ENCODE peak calls at places on chromosomes 2 and 18, in seven cellular contexts. One of them, this sample, is unnamed.

GRCh38 chr2:47043142-47043890 is 111.8 kb downstream of the STPG4 start:
- DNase-seq in brain microvascular endothelial cell: peak; percentile 94
- DNase-seq in hepatocyte: peak; percentile 69
- DNase-seq in fibroblast of lung: peak; percentile 95
- DNase-seq in GM06990: no peak
- DNase-seq in spleen: peak; percentile 82
- DNase-seq in A673: peak; percentile 50
- DNase-seq in this sample: peak; percentile 93

GRCh38 chr2:27720004-27720551 is 51.4 kb upstream of the MRPL33 start:
- DNase-seq in brain microvascular endothelial cell: peak; percentile 92
- DNase-seq in hepatocyte: peak; percentile 86
- DNase-seq in fibroblast of lung: peak; percentile 96
- DNase-seq in GM06990: no peak
- DNase-seq in spleen: no peak
- DNase-seq in A673: peak; percentile 62
- DNase-seq in this sample: peak; percentile 96

GRCh38 chr2:146388757-146389156 is 1456.1 kb upstream of the ACVR2A start:
- DNase-seq in brain microvascular endothelial cell: no peak
- DNase-seq in hepatocyte: no peak
- DNase-seq in fibroblast of lung: peak; percentile 79
- DNase-seq in GM06990: no peak
- DNase-seq in spleen: no peak
- DNase-seq in A673: peak; percentile 33
- DNase-seq in this sample: peak; percentile 2

GRCh38 chr2:241617431-241618154 is 19.4 kb downstream of the THAP4 start:
- DNase-seq in brain microvascular endothelial cell: no peak
- DNase-seq in hepatocyte: peak; percentile 43
- DNase-seq in fibroblast of lung: no peak
- DNase-seq in GM06990: no peak
- DNase-seq in spleen: peak; percentile 83
- DNase-seq in A673: peak; percentile 73
- DNase-seq in this sample: no peak

GRCh38 chr18:48816554-48816953 is 134.2 kb downstream of the SMAD7 start:
- DNase-seq in brain microvascular endothelial cell: no peak
- DNase-seq in hepatocyte: no peak
- DNase-seq in fibroblast of lung: no peak
- DNase-seq in GM06990: no peak
- DNase-seq in spleen: peak; percentile 24
- DNase-seq in A673: no peak
- DNase-seq in this sample: no peak

GRCh38 chr2:199223791-199224190 is 233.9 kb downstream of the SATB2 start:
- DNase-seq in brain microvascular endothelial cell: peak; percentile 14
- DNase-seq in hepatocyte: no peak
- DNase-seq in fibroblast of lung: peak; percentile 85
- DNase-seq in GM06990: no peak
- DNase-seq in spleen: no peak
- DNase-seq in A673: no peak
- DNase-seq in this sample: no peak

GRCh38 chr2:45288532-45288931 is 279.3 kb upstream of the SIX2 start:
- DNase-seq in brain microvascular endothelial cell: peak; percentile 81
- DNase-seq in hepatocyte: no peak
- DNase-seq in fibroblast of lung: peak; percentile 53
- DNase-seq in GM06990: no peak
- DNase-seq in spleen: no peak
- DNase-seq in A673: no peak
- DNase-seq in this sample: no peak

GRCh38 chr2:141957321-141957720 is 173.5 kb downstream of the LRP1B start:
- DNase-seq in brain microvascular endothelial cell: no peak
- DNase-seq in hepatocyte: no peak
- DNase-seq in fibroblast of lung: no peak
- DNase-seq in GM06990: no peak
- DNase-seq in spleen: no peak
- DNase-seq in A673: no peak
- DNase-seq in this sample: no peak

GRCh38 chr2:150787353-150788098 is 300.1 kb upstream of the RND3 start:
- DNase-seq in brain microvascular endothelial cell: no peak
- DNase-seq in hepatocyte: peak; percentile 13
- DNase-seq in fibroblast of lung: no peak
- DNase-seq in GM06990: no peak
- DNase-seq in spleen: no peak
- DNase-seq in A673: no peak
- DNase-seq in this sample: no peak

GRCh38 chr2:43078781-43079755 is 147.3 kb downstream of the ZFP36L2 start:
- DNase-seq in brain microvascular endothelial cell: no peak
- DNase-seq in hepatocyte: no peak
- DNase-seq in fibroblast of lung: peak; percentile 47
- DNase-seq in GM06990: no peak
- DNase-seq in spleen: peak; percentile 55
- DNase-seq in A673: no peak
- DNase-seq in this sample: no peak

GRCh38 chr2:129915303-129915840 is 64.1 kb upstream of the RAB6C start:
- DNase-seq in brain microvascular endothelial cell: no peak
- DNase-seq in hepatocyte: no peak
- DNase-seq in fibroblast of lung: no peak
- DNase-seq in GM06990: no peak
- DNase-seq in spleen: no peak
- DNase-seq in A673: no peak
- DNase-seq in this sample: no peak

GRCh38 chr2:141021109-141021508 is 1109.7 kb downstream of the LRP1B start:
- DNase-seq in brain microvascular endothelial cell: peak; percentile 29
- DNase-seq in hepatocyte: no peak
- DNase-seq in fibroblast of lung: peak; percentile 81
- DNase-seq in GM06990: no peak
- DNase-seq in spleen: no peak
- DNase-seq in A673: no peak
- DNase-seq in this sample: peak; percentile 83

GRCh38 chr2:72988041-72988440 is 70.7 kb downstream of the EMX1 start:
- DNase-seq in brain microvascular endothelial cell: no peak
- DNase-seq in hepatocyte: no peak
- DNase-seq in fibroblast of lung: no peak
- DNase-seq in GM06990: no peak
- DNase-seq in spleen: peak; percentile 31
- DNase-seq in A673: no peak
- DNase-seq in this sample: no peak

GRCh38 chr2:31136732-31137131 is 1.5 kb downstream of the GALNT14 start:
- DNase-seq in brain microvascular endothelial cell: no peak
- DNase-seq in hepatocyte: no peak
- DNase-seq in fibroblast of lung: no peak
- DNase-seq in GM06990: no peak
- DNase-seq in spleen: no peak
- DNase-seq in A673: peak; percentile 60
- DNase-seq in this sample: no peak

DNA sequence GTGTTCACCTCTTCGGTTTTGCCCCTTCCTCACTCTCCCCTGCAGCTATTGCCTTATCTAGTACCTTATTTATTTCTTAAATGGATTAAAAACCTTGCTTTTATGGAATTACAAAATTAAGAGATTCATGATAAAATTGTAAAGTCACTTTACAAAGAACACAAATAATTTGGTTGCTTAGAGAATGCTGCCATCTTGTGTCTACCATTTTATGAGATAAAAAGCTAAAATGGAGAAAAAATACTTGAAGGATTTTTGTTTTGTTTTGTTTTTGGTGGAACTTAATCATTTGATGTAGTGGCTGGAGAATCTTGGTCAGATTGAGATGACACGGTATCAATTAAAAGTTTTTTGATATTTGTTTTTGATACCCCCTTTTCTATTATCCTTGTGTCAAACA is 69.6 kb downstream of the R3HDM1 start:
- DNase-seq in brain microvascular endothelial cell: no peak
- DNase-seq in hepatocyte: no peak
- DNase-seq in fibroblast of lung: no peak
- DNase-seq in GM06990: no peak
- DNase-seq in spleen: no peak
- DNase-seq in A673: peak; percentile 6
- DNase-seq in this sample: no peak
- TF ChIP-seq CTCF in brain microvascular endothelial cell: no peak
- TF ChIP-seq CTCF in hepatocyte: peak; percentile 35
- TF ChIP-seq CTCF in fibroblast of lung: peak; percentile 13
- TF ChIP-seq CTCF in GM06990: no peak
- TF ChIP-seq CTCF in spleen: no peak
- TF ChIP-seq CTCF in A673: peak; percentile 41
- TF ChIP-seq CTCF in this sample: peak; percentile 63

GRCh38 chr2:33022395-33022985 is 75.7 kb downstream of the LTBP1 start:
- DNase-seq in brain microvascular endothelial cell: no peak
- DNase-seq in hepatocyte: no peak
- DNase-seq in fibroblast of lung: no peak
- DNase-seq in GM06990: no peak
- DNase-seq in spleen: no peak
- DNase-seq in A673: no peak
- DNase-seq in this sample: no peak

GRCh38 chr2:33019796-33020195 is 73.0 kb downstream of the LTBP1 start:
- DNase-seq in brain microvascular endothelial cell: no peak
- DNase-seq in hepatocyte: no peak
- DNase-seq in fibroblast of lung: no peak
- DNase-seq in GM06990: no peak
- DNase-seq in spleen: no peak
- DNase-seq in A673: no peak
- DNase-seq in this sample: no peak

GRCh38 chr2:33022989-33023731 is 76.4 kb downstream of the LTBP1 start:
- DNase-seq in brain microvascular endothelial cell: peak; percentile 84
- DNase-seq in hepatocyte: peak; percentile 46
- DNase-seq in fibroblast of lung: peak; percentile 94
- DNase-seq in GM06990: no peak
- DNase-seq in spleen: no peak
- DNase-seq in A673: peak; percentile 36
- DNase-seq in this sample: peak; percentile 86

GRCh38 chr2:33020883-33021282 is 74.1 kb downstream of the LTBP1 start:
- DNase-seq in brain microvascular endothelial cell: no peak
- DNase-seq in hepatocyte: no peak
- DNase-seq in fibroblast of lung: no peak
- DNase-seq in GM06990: no peak
- DNase-seq in spleen: no peak
- DNase-seq in A673: no peak
- DNase-seq in this sample: no peak

GRCh38 chr2:33021542-33022259 is 74.9 kb downstream of the LTBP1 start:
- DNase-seq in brain microvascular endothelial cell: peak; percentile 52
- DNase-seq in hepatocyte: no peak
- DNase-seq in fibroblast of lung: peak; percentile 94
- DNase-seq in GM06990: no peak
- DNase-seq in spleen: no peak
- DNase-seq in A673: peak; percentile 66
- DNase-seq in this sample: peak; percentile 70
- TF ChIP-seq CTCF in brain microvascular endothelial cell: no peak
- TF ChIP-seq CTCF in hepatocyte: no peak
- TF ChIP-seq CTCF in fibroblast of lung: no peak
- TF ChIP-seq CTCF in GM06990: no peak
- TF ChIP-seq CTCF in spleen: no peak
- TF ChIP-seq CTCF in A673: no peak
- TF ChIP-seq CTCF in this sample: no peak

GRCh38 chr18:7196421-7196820 is 34.5 kb upstream of the LRRC30 start:
- DNase-seq in brain microvascular endothelial cell: no peak
- DNase-seq in hepatocyte: no peak
- DNase-seq in fibroblast of lung: no peak
- DNase-seq in GM06990: no peak
- DNase-seq in spleen: no peak
- DNase-seq in A673: no peak
- DNase-seq in this sample: no peak
- TF ChIP-seq CTCF in brain microvascular endothelial cell: no peak
- TF ChIP-seq CTCF in hepatocyte: peak; percentile 13
- TF ChIP-seq CTCF in fibroblast of lung: no peak
- TF ChIP-seq CTCF in GM06990: no peak
- TF ChIP-seq CTCF in spleen: no peak
- TF ChIP-seq CTCF in A673: no peak
- TF ChIP-seq CTCF in this sample: no peak

DNA sequence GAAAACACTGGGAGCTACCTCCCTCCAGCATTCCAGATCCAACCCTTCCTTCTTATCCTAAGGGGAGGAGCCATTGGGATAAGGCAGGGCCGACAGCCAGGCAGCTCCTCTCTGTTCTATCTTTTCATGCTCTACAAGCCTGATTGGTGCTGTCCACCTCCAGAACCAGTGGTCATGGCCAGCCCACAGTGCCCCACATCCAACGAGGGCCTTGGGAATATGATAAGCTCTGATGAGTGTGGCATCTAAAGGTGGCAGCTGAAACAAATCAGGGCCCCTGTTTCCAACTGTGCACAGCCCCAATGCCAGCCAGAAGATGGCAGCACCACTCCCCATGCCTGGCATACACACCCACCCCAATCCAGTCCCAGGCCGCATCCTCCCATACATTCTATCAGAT is 329.3 kb downstream of the C1D start:
- DNase-seq in brain microvascular endothelial cell: peak; percentile 38
- DNase-seq in hepatocyte: no peak
- DNase-seq in fibroblast of lung: peak; percentile 16
- DNase-seq in GM06990: no peak
- DNase-seq in spleen: peak; percentile 59
- DNase-seq in A673: peak; percentile 73
- DNase-seq in this sample: no peak
- TF ChIP-seq CTCF in brain microvascular endothelial cell: peak; percentile 76
- TF ChIP-seq CTCF in hepatocyte: peak; percentile 27
- TF ChIP-seq CTCF in fibroblast of lung: peak; percentile 70
- TF ChIP-seq CTCF in GM06990: peak; percentile 72
- TF ChIP-seq CTCF in spleen: no peak
- TF ChIP-seq CTCF in A673: peak; percentile 75
- TF ChIP-seq CTCF in this sample: peak; percentile 80

GRCh38 chr18:44458777-44459176 is 221.9 kb upstream of the SETBP1 start:
- DNase-seq in brain microvascular endothelial cell: peak; percentile 88
- DNase-seq in hepatocyte: peak; percentile 10
- DNase-seq in fibroblast of lung: peak; percentile 91
- DNase-seq in GM06990: no peak
- DNase-seq in spleen: no peak
- DNase-seq in A673: no peak
- DNase-seq in this sample: peak; percentile 31
- TF ChIP-seq CTCF in brain microvascular endothelial cell: peak; percentile 48
- TF ChIP-seq CTCF in hepatocyte: no peak
- TF ChIP-seq CTCF in fibroblast of lung: peak; percentile 2
- TF ChIP-seq CTCF in GM06990: no peak
- TF ChIP-seq CTCF in spleen: no peak
- TF ChIP-seq CTCF in A673: no peak
- TF ChIP-seq CTCF in this sample: no peak

DNA sequence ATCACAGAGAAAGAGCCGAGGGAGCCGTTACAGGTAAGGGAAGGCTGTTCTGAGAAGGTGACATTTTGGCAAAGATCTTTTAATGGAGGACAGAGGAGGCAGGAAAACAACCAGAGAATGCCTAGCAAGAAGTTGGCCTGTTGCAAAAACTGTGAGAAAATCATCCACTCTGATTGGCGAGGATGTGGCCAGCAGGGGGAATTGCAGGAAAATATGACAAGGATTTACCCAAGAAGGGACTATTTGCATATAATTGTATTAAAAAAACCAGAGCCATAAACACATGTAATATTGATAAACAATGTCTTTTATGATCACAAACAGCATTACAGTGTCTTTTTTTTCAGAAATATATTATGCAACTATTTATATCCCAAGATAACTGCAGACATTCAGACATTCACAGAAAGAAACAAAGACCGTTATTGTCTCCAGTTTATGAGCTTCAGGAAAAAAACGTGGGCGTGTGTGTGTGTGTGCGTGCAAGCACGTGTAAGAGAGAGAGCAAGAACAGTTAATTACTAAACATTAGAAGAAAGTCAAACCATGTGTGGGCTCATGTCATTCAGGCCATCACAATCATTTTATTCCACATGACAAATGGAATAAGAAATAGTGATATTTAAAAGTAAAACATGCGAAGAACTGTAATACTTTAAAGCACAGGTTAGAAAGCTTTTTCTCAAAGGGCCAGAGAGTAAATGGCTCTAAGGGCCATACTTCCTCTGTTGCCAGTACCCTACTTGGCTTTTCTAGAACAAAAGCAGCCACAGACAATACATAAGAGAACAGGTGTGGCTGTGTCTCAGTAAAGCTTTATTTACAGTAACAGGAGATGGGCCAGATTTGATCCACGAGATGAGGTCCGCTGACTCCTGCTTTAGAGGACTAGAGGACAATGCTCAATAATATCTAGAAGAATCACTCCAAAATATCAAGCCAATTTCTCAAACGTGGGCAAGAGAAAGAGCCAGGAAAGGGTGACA is 324.1 kb downstream of the DLGAP1 start:
- DNase-seq in brain microvascular endothelial cell: no peak
- DNase-seq in hepatocyte: no peak
- DNase-seq in fibroblast of lung: no peak
- DNase-seq in GM06990: no peak
- DNase-seq in spleen: no peak
- DNase-seq in A673: peak; percentile 60
- DNase-seq in this sample: no peak
- TF ChIP-seq CTCF in brain microvascular endothelial cell: peak; percentile 41
- TF ChIP-seq CTCF in hepatocyte: peak; percentile 13
- TF ChIP-seq CTCF in fibroblast of lung: no peak
- TF ChIP-seq CTCF in GM06990: no peak
- TF ChIP-seq CTCF in spleen: no peak
- TF ChIP-seq CTCF in A673: peak; percentile 58
- TF ChIP-seq CTCF in this sample: peak; percentile 18

This sample was measured in HFFc6.